ENCODE peak calls at places on chromosomes 1 and 21, in nine cellular contexts. U, W, Q, R, C, G, J, Z and M are unnamed samples.
A peak's percentile ranks its signal among the peaks of the same experiment; 100 is the strongest.

GRCh38 chr1:94926365-94926914 is 470 bp downstream of the CNN3 start:
- DNase-seq in U (peak; percentile 62), W (peak; percentile 33), Q (peak; percentile 1), R (no peak), C (peak; percentile 45), G (peak; percentile 65), J (peak; percentile 61), Z (peak; percentile 38), M (peak; percentile 49)

GRCh38 chr1:38728176-38728908 is 131.2 kb downstream of the RRAGC start:
- DNase-seq in U (no peak), W (no peak), Q (no peak), R (no peak), C (no peak), G (no peak), J (peak; percentile 55), Z (no peak), M (no peak)

GRCh38 chr1:101357444-101357986 is 120.7 kb downstream of the S1PR1 start:
- DNase-seq in U (peak; percentile 81), W (peak; percentile 69), Q (peak; percentile 27), R (peak; percentile 31), C (peak; percentile 59), G (peak; percentile 53), J (peak; percentile 77), Z (peak; percentile 70), M (peak; percentile 69)

GRCh38 chr1:156356875-156357534 is 12.0 kb upstream of the RHBG start:
- DNase-seq in U (peak; percentile 41), W (peak; percentile 77), Q (peak; percentile 43), R (peak; percentile 92), C (peak; percentile 63), G (peak; percentile 76), J (no peak), Z (peak; percentile 62), M (peak; percentile 68)

GRCh38 chr1:150150511-150151021 is 850 bp downstream of the PLEKHO1 start:
- DNase-seq in U (no peak), W (peak; percentile 50), Q (no peak), R (no peak), C (no peak), G (no peak), J (peak; percentile 38), Z (peak; percentile 48), M (peak; percentile 47)

GRCh38 chr1:74317663-74318062 is 82.5 kb downstream of the TNNI3K start:
- DNase-seq in U (no peak), W (no peak), Q (no peak), R (no peak), C (no peak), G (no peak), J (no peak), Z (no peak), M (no peak)

GRCh38 chr1:147201276-147201675 is 23.9 kb downstream of the FMO5 start:
- DNase-seq in U (no peak), W (no peak), Q (no peak), R (no peak), C (no peak), G (no peak), J (no peak), Z (no peak), M (no peak)

GRCh38 chr21:26461500-26461899 is 111.6 kb downstream of the CYYR1 start:
- DNase-seq in U (no peak), W (no peak), Q (no peak), R (no peak), C (no peak), G (no peak), J (no peak), Z (no peak), M (no peak)

GRCh38 chr1:23539698-23540266 is 8.7 kb upstream of the E2F2 start:
- DNase-seq in U (peak; percentile 90), W (peak; percentile 94), Q (peak; percentile 83), R (peak; percentile 75), C (peak; percentile 92), G (peak; percentile 89), J (peak; percentile 86), Z (peak; percentile 90), M (peak; percentile 90)

GRCh38 chr1:17606826-17607440 is 67.4 kb downstream of the ARHGEF10L start:
- DNase-seq in U (peak; percentile 84), W (peak; percentile 78), Q (no peak), R (no peak), C (peak; percentile 61), G (peak; percentile 15), J (peak; percentile 73), Z (peak; percentile 64), M (peak; percentile 67)

GRCh38 chr1:203428981-203429599 is 46.5 kb upstream of the PRELP start:
- DNase-seq in U (no peak), W (no peak), Q (no peak), R (no peak), C (no peak), G (peak; percentile 90), J (no peak), Z (no peak), M (no peak)

GRCh38 chr1:211910136-211910884 is 79.7 kb upstream of the LPGAT1 start:
- DNase-seq in U (no peak), W (no peak), Q (no peak), R (no peak), C (no peak), G (no peak), J (no peak), Z (no peak), M (no peak)

GRCh38 chr1:212791261-212791675 is 309 bp downstream of the NSL1 start:
- DNase-seq in U (no peak), W (no peak), Q (no peak), R (peak; percentile 46), C (peak; percentile 81), G (peak; percentile 62), J (no peak), Z (no peak), M (no peak)

GRCh38 chr1:46606255-46606965 is 2.3 kb upstream of the MKNK1 start:
- DNase-seq in U (no peak), W (no peak), Q (no peak), R (no peak), C (no peak), G (peak; percentile 71), J (no peak), Z (no peak), M (no peak)

GRCh38 chr1:111748618-111749337 is 6.9 kb upstream of the DDX20 start:
- DNase-seq in U (no peak), W (no peak), Q (no peak), R (no peak), C (no peak), G (no peak), J (no peak), Z (no peak), M (no peak)

GRCh38 chr1:39758556-39759435 is 12.4 kb downstream of the OXCT2 start:
- DNase-seq in U (no peak), W (no peak), Q (no peak), R (no peak), C (no peak), G (no peak), J (no peak), Z (no peak), M (no peak)

GRCh38 chr1:3906672-3907020 is 6.6 kb upstream of the C1orf174 start:
- DNase-seq in U (no peak), W (no peak), Q (no peak), R (no peak), C (no peak), G (no peak), J (no peak), Z (no peak), M (no peak)

GRCh38 chr1:247494746-247495145 is 36.8 kb upstream of the OR2B11 start:
- DNase-seq in U (no peak), W (no peak), Q (no peak), R (no peak), C (no peak), G (no peak), J (no peak), Z (no peak), M (no peak)